ENCODE peak calls at places on chromosomes 1 and 21, in five cellular contexts. G, D, O, Z and B are unnamed samples.

GRCh38 chr1:152047607-152047953 is 10.8 kb upstream of the S100A11 start:
- DNase-seq in O (no peak), D (peak), Z (no peak), G (peak), B (no peak)

GRCh38 chr21:42403611-42404231 is at the start of gene UBASH3A:
- DNase-seq in D (no peak), Z (no peak), O (no peak), G (no peak), B (no peak)

GRCh38 chr21:17524635-17525034 is 11.8 kb downstream of the CXADR start:
- DNase-seq in O (no peak), D (no peak), G (no peak), Z (no peak), B (no peak)

GRCh38 chr21:36337099-36337509 is 17.1 kb downstream of the MORC3 start:
- DNase-seq in G (no peak), Z (no peak), D (no peak), O (no peak), B (no peak)

GRCh38 chr1:14262582-14262981 is 335.9 kb upstream of the KAZN start:
- DNase-seq in Z (no peak), O (no peak), G (no peak), D (no peak), B (no peak)

GRCh38 chr1:109788695-109789521 is 25.2 kb upstream of the EPS8L3 start:
- DNase-seq in G (no peak), D (no peak), Z (no peak), O (peak), B (no peak)

GRCh38 chr21:23837564-23837963 is 1769.7 kb downstream of the MRPL39 start:
- DNase-seq in O (no peak), Z (no peak), D (no peak), G (no peak), B (no peak)

GRCh38 chr1:242826706-242827336 is 302.3 kb upstream of the PLD5 start:
- DNase-seq in O (no peak), D (no peak), Z (no peak), G (no peak), B (no peak)

GRCh38 chr1:21051177-21051576 is 125.5 kb downstream of the EIF4G3 start:
- DNase-seq in D (no peak), G (no peak), O (peak), Z (no peak), B (no peak)

GRCh38 chr1:26153966-26154572 is 4.8 kb upstream of the FAM110D start:
- DNase-seq in O (no peak), Z (no peak), D (no peak), G (no peak), B (no peak)

GRCh38 chr1:22101995-22102394 is 40.9 kb downstream of the WNT4 start:
- DNase-seq in O (no peak), D (no peak), G (no peak), Z (no peak), B (no peak)

GRCh38 chr1:8661185-8662110 is 156.0 kb downstream of the RERE start:
- DNase-seq in G (peak), Z (no peak), O (no peak), D (peak), B (no peak)

GRCh38 chr1:11170102-11170501 is 19.1 kb upstream of the ANGPTL7 start:
- DNase-seq in O (no peak), Z (no peak), D (no peak), G (no peak), B (no peak)

GRCh38 chr1:40404670-40405462 is 31.3 kb downstream of the SMAP2 start:
- DNase-seq in Z (no peak), D (no peak), O (peak), G (peak), B (no peak)

GRCh38 chr1:220819627-220820026 is 32.9 kb downstream of the MTARC1 start:
- DNase-seq in O (no peak), G (no peak), D (no peak), Z (no peak), B (no peak)

GRCh38 chr1:57353589-57353988 is 70.3 kb downstream of the DAB1 start:
- DNase-seq in D (no peak), O (no peak), G (no peak), Z (no peak), B (no peak)

GRCh38 chr21:42513151-42513984 is at the start of gene SLC37A1:
- DNase-seq in Z (no peak), G (peak), D (peak), O (no peak), B (no peak)

GRCh38 chr1:224259986-224260385 is 70.0 kb downstream of the NVL start:
- DNase-seq in O (no peak), G (no peak), D (no peak), Z (no peak), B (no peak)

GRCh38 chr1:117146570-117147340 is 25.2 kb upstream of the TRIM45 start:
- DNase-seq in G (no peak), O (no peak), Z (no peak), D (no peak), B (no peak)

GRCh38 chr1:39979654-39980053 is 24.7 kb downstream of the MFSD2A start:
- DNase-seq in D (no peak), O (no peak), G (no peak), Z (no peak), B (no peak)

GRCh38 chr21:33444499-33444898 is 35.3 kb downstream of the TMEM50B start:
- DNase-seq in Z (no peak), O (no peak), G (no peak), D (no peak), B (no peak)

GRCh38 chr1:156755527-156755950 is 4.1 kb upstream of the HDGF start:
- DNase-seq in D (no peak), O (no peak), G (no peak), Z (no peak), B (no peak)

GRCh38 chr1:207840380-207840779 is 70.5 kb downstream of the CD34 start:
- DNase-seq in O (no peak), Z (no peak), G (no peak), D (no peak), B (no peak)